ENCODE peak calls at places on chromosomes 4 and X, in four cellular contexts. One of them, this sample, is unnamed.

GRCh38 chrX:32408389-32408788 is 803.0 kb downstream of the DMD start:
- DNase-seq in iris pigment epithelial cell: peak
- DNase-seq in A172: peak
- DNase-seq in right cardiac atrium: no peak
- DNase-seq in this sample: peak

GRCh38 chr4:126973201-126973600 is 659.6 kb upstream of the INTU start:
- DNase-seq in iris pigment epithelial cell: peak
- DNase-seq in A172: no peak
- DNase-seq in right cardiac atrium: no peak
- DNase-seq in this sample: no peak

GRCh38 chr4:12411072-12411471 is 982.4 kb upstream of the HS3ST1 start:
- DNase-seq in iris pigment epithelial cell: no peak
- DNase-seq in A172: no peak
- DNase-seq in right cardiac atrium: no peak
- DNase-seq in this sample: no peak

GRCh38 chr4:31037714-31038113 is 317.5 kb downstream of the PCDH7 start:
- DNase-seq in A172: no peak
- DNase-seq in right cardiac atrium: no peak
- DNase-seq in iris pigment epithelial cell: no peak
- DNase-seq in this sample: no peak

GRCh38 chr4:169210516-169211108 is 60.1 kb downstream of the SH3RF1 start:
- DNase-seq in iris pigment epithelial cell: no peak
- DNase-seq in right cardiac atrium: no peak
- DNase-seq in A172: no peak
- DNase-seq in this sample: no peak

GRCh38 chr4:128663325-128663724 is 146.2 kb upstream of the JADE1 start:
- DNase-seq in iris pigment epithelial cell: no peak
- DNase-seq in A172: no peak
- DNase-seq in right cardiac atrium: no peak
- DNase-seq in this sample: no peak

GRCh38 chrX:97102938-97103337 is 219.2 kb downstream of the RPA4 start:
- DNase-seq in A172: no peak
- DNase-seq in right cardiac atrium: no peak
- DNase-seq in iris pigment epithelial cell: no peak
- DNase-seq in this sample: no peak

GRCh38 chrX:107709266-107709795 is 66.3 kb downstream of the TSC22D3 start:
- DNase-seq in right cardiac atrium: no peak
- DNase-seq in A172: no peak
- DNase-seq in iris pigment epithelial cell: no peak
- DNase-seq in this sample: no peak

GRCh38 chr4:138400528-138400927 is 158.4 kb upstream of the SLC7A11 start:
- DNase-seq in iris pigment epithelial cell: no peak
- DNase-seq in right cardiac atrium: peak
- DNase-seq in A172: no peak
- DNase-seq in this sample: no peak

GRCh38 chr4:60223098-60223497 is 977.0 kb upstream of the ADGRL3 start:
- DNase-seq in A172: no peak
- DNase-seq in iris pigment epithelial cell: peak
- DNase-seq in right cardiac atrium: no peak
- DNase-seq in this sample: no peak

GRCh38 chrX:2708016-2708415 is 16.9 kb downstream of the CD99 start:
- DNase-seq in A172: peak
- DNase-seq in right cardiac atrium: no peak
- DNase-seq in iris pigment epithelial cell: no peak
- DNase-seq in this sample: peak

GRCh38 chrX:68995780-68996551 is 167.1 kb downstream of the EFNB1 start:
- DNase-seq in iris pigment epithelial cell: peak
- DNase-seq in right cardiac atrium: peak
- DNase-seq in A172: no peak
- DNase-seq in this sample: peak

GRCh38 chr4:93813092-93813491 is 15.5 kb upstream of the ATOH1 start:
- DNase-seq in A172: no peak
- DNase-seq in right cardiac atrium: no peak
- DNase-seq in iris pigment epithelial cell: no peak
- DNase-seq in this sample: no peak

GRCh38 chrX:130575831-130576404 is 174.1 kb downstream of the RBMX2 start:
- DNase-seq in right cardiac atrium: peak
- DNase-seq in iris pigment epithelial cell: peak
- DNase-seq in A172: peak
- DNase-seq in this sample: peak